ENCODE peak calls at places on chromosomes 7 and 10, in five cellular contexts. U, B, N, J and R are unnamed samples. For H3K4me1, the result is how much of the 10 kb centered on the place peaks cover.

GRCh38 chr10:29837586-29837985 is 202.8 kb upstream of the SVIL start:
- DNase-seq in N (no peak), B (no peak), J (no peak), U (no peak), R (no peak)

GRCh38 chr7:35707422-35707821 is 12.5 kb upstream of the HERPUD2 start:
- DNase-seq in N (peak), U (no peak), J (no peak), B (no peak), R (no peak)

GRCh38 chr10:86371691-86372090 is 5.1 kb upstream of the GRID1 start:
- DNase-seq in J (no peak), U (peak), B (no peak), N (no peak), R (no peak)

GRCh38 chr7:95963446-95963990 is 191.2 kb downstream of the DYNC1I1 start:
- DNase-seq in U (no peak), B (no peak), J (no peak), N (no peak), R (no peak)

GRCh38 chr10:62652114-62652513 is 152.4 kb upstream of the ADO start:
- DNase-seq in N (peak), U (no peak), B (no peak), J (no peak), R (no peak)

GRCh38 chr10:86757110-86757790 is 831 bp downstream of the BMPR1A start:
- DNase-seq in J (peak), B (peak), N (peak), U (peak), R (peak)

GRCh38 chr7:69603351-69603750 is 5.1 kb downstream of the AUTS2 start:
- DNase-seq in B (no peak), N (no peak), J (no peak), U (no peak), R (no peak)

GRCh38 chr10:78448470-78448869 is 414.8 kb downstream of the RPS24 start:
- DNase-seq in U (no peak), N (no peak), B (no peak), J (no peak), R (no peak)

GRCh38 chr7:43058271-43059066 is 54.0 kb upstream of the HECW1 start:
- DNase-seq in J (no peak), U (no peak), N (no peak), B (no peak), R (no peak)

GRCh38 chr10:130362308-130362761 is 226.1 kb downstream of the GLRX3 start:
- DNase-seq in J (peak), U (peak), N (no peak), B (no peak), R (no peak)

GRCh38 chr7:105245398-105246099 is 143.2 kb downstream of the SRPK2 start:
- DNase-seq in J (no peak), U (no peak), B (no peak), N (no peak), R (peak)

GRCh38 chr7:36010656-36011587 is 142.1 kb upstream of the EEPD1 start:
- DNase-seq in J (no peak), B (no peak), N (no peak), U (no peak), R (no peak)

GRCh38 chr7:17942231-17942630 is 1.9 kb upstream of the SNX13 start:
- DNase-seq in U (no peak), N (no peak), J (no peak), B (no peak), R (no peak)

GRCh38 chr10:133336131-133337078 is at the start of gene CALY:
- DNase-seq in N (no peak), J (peak), B (no peak), U (no peak), R (no peak)

GRCh38 chr10:129728246-129728820 is 235.7 kb downstream of the EBF3 start:
- DNase-seq in N (no peak), J (no peak), B (no peak), U (no peak), R (no peak)

GRCh38 chr7:74627699-74628411 is 29.7 kb upstream of the GTF2I start:
- DNase-seq in N (peak), J (peak), U (peak), B (peak), R (peak)

GRCh38 chr10:104328636-104328915 is 9.7 kb downstream of the ITPRIP start:
- DNase-seq in U (no peak), B (no peak), J (no peak), N (no peak), R (no peak)

GRCh38 chr7:80428161-80429054 is 83.5 kb downstream of the GNAT3 start:
- DNase-seq in U (no peak), N (peak), B (peak), J (peak), R (peak)

GRCh38 chr10:19929466-19930140 is 113.4 kb downstream of the PLXDC2 start:
- DNase-seq in N (peak), B (no peak), U (no peak), J (no peak), R (no peak)

GRCh38 chr7:92722541-92722940 is 113.8 kb downstream of the CDK6 start:
- DNase-seq in U (no peak), N (no peak), J (no peak), B (no peak), R (no peak)

DNA sequence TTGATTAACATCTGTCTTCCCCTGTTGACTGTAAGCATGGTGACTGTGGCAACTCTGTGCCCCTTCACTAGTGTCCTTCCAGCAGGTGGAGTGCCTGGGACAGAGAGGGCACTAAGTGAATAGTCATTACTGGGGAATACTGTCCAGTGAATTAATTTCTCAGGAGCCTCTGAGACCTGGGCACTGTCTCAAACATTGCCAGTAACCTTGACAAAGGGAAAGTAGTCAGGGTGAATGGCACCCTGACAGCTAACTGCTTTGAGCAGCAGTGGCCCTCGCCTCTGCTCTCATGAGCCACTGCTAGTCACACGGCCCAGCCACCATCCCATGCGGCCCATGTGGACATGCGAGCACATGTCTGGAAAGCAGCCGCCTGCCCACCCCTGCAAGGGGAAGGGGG is 13.1 kb upstream of the GRB10 start:
- DNase-seq in J (no peak), B (no peak), U (no peak), N (no peak), R (no peak)
- H3K4me1 ChIP-seq in J (under half), B (under half), U (under half), N (under half), R (under half)

GRCh38 chr7:6375346-6376101 is 72.2 kb downstream of the DAGLB start:
- DNase-seq in U (no peak), B (no peak), J (peak), N (peak), R (peak)

GRCh38 chr7:6382797-6383196 is 65.0 kb downstream of the DAGLB start:
- DNase-seq in N (no peak), B (no peak), J (no peak), U (no peak), R (no peak)

GRCh38 chr7:6376820-6377219 is 70.9 kb downstream of the DAGLB start:
- DNase-seq in B (no peak), N (no peak), J (no peak), U (peak), R (no peak)

GRCh38 chr7:6380310-6381095 is 67.3 kb downstream of the DAGLB start:
- DNase-seq in N (no peak), B (no peak), U (no peak), J (no peak), R (no peak)

GRCh38 chr7:6379881-6380280 is 67.9 kb downstream of the DAGLB start:
- DNase-seq in N (no peak), J (no peak), U (no peak), B (no peak), R (no peak)
- H3K4me1 ChIP-seq in N (under half), J (under half), U (under half), B (half or more), R (under half)

GRCh38 chr7:150404172-150404784 is 25.1 kb downstream of the ZNF775 start:
- DNase-seq in N (no peak), B (no peak), U (no peak), J (no peak), R (no peak)

GRCh38 chr7:150401424-150401790 is 22.3 kb downstream of the ZNF775 start:
- DNase-seq in U (no peak), J (no peak), B (no peak), N (no peak), R (no peak)

GRCh38 chr7:150403376-150404171 is 24.4 kb downstream of the ZNF775 start:
- DNase-seq in J (no peak), B (no peak), U (peak), N (no peak), R (no peak)

GRCh38 chr7:150401861-150402631 is 22.9 kb downstream of the ZNF775 start:
- DNase-seq in J (peak), B (no peak), N (no peak), U (no peak), R (no peak)

GRCh38 chr7:150402671-150403321 is 23.7 kb downstream of the ZNF775 start:
- DNase-seq in U (no peak), J (no peak), N (no peak), B (no peak), R (no peak)
- H3K4me1 ChIP-seq in U (under half), J (half or more), N (under half), B (half or more), R (under half)

GRCh38 chr10:15931376-15931775 is 71.1 kb upstream of the MINDY3 start:
- DNase-seq in U (no peak), J (no peak), B (no peak), N (no peak), R (no peak)
- H3K4me1 ChIP-seq in U (under half), J (under half), B (under half), N (under half), R (under half)

GRCh38 chr10:74058658-74059057 is 60.7 kb downstream of the VCL start:
- DNase-seq in N (no peak), J (peak), U (no peak), B (no peak), R (peak)

GRCh38 chr10:74051729-74052342 is 53.9 kb downstream of the VCL start:
- DNase-seq in J (peak), U (no peak), N (no peak), B (no peak), R (no peak)

GRCh38 chr10:74056081-74056818 is 58.3 kb downstream of the VCL start:
- DNase-seq in U (no peak), B (no peak), J (no peak), N (peak), R (no peak)

GRCh38 chr10:74058071-74058470 is 60.2 kb downstream of the VCL start:
- DNase-seq in N (no peak), B (no peak), J (no peak), U (no peak), R (peak)

DNA sequence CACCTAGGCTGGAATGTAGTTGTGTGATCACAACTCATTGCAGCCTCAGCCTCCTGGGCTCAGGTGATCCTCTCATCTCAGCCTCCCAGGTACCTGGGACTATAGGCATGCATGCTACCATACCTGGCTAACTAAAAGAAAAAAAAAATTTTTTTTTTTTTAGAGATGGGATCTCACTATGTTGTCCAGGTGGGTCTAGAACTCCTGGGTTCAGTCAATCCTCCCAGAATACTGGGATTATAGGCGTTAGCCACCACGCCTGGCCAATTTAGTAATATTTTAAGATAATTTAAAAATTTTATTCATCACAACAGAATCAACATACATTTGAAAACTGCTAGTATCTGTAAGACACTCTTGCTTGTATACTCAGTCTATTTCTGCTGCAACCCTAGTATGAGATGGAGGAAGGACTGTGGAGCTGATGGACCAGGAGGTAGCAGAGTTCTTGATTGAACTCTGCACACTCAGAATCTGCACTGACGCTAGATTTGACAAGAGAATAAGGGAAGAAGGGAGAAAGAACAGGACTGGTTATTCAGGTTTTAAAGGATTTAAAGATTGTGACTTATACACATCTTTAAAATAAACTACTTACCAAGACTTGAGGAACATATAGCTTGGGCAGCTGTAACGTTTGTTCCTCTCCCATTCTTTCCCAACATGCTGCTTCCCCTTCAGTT is 57.6 kb downstream of the VCL start:
- DNase-seq in U (no peak), J (no peak), B (no peak), N (no peak), R (no peak)
- H3K4me1 ChIP-seq in U (under half), J (under half), B (under half), N (under half), R (under half)

GRCh38 chr7:50709151-50709550 is 73.5 kb downstream of the GRB10 start:
- DNase-seq in N (no peak), B (no peak), J (no peak), U (no peak), R (no peak)
- H3K4me1 ChIP-seq in N (under half), B (under half), J (under half), U (under half), R (under half)

GRCh38 chr7:1940402-1940786 is 270.3 kb downstream of the ELFN1 start:
- DNase-seq in U (no peak), J (no peak), B (peak), N (peak), R (peak)
- H3K4me1 ChIP-seq in U (under half), J (under half), B (under half), N (under half), R (under half)

GRCh38 chr7:158585721-158586498 is 1.7 kb downstream of the PTPRN2 start:
- DNase-seq in U (no peak), B (no peak), J (no peak), N (no peak), R (no peak)

GRCh38 chr7:158584392-158584791 is 3.2 kb downstream of the PTPRN2 start:
- DNase-seq in B (no peak), U (no peak), J (no peak), N (no peak), R (no peak)

GRCh38 chr7:158583143-158583542 is 4.5 kb downstream of the PTPRN2 start:
- DNase-seq in B (no peak), J (no peak), U (no peak), N (no peak), R (no peak)

GRCh38 chr7:158582089-158582456 is 5.5 kb downstream of the PTPRN2 start:
- DNase-seq in N (no peak), J (no peak), B (no peak), U (no peak), R (no peak)

DNA sequence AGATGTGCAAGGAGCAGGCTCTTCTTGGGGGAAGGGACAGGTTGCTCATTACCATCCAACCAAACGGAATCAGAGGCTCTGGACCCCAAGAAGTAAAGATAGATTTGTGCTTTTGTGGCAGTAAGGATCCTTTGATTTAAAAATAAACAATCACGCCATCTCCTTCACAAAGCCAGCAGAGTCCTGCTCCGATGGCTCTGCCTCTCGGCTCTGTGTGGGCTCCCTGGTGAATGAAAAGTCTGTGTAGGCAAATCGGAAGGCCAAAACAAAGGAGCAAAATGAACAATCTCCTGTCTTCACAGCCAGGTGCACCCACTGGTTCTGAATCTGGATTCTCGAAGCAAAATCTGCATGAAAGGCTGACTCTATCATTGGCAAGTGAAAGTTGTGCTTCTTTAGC is 3.8 kb downstream of the PTPRN2 start:
- DNase-seq in B (no peak), U (no peak), N (no peak), J (no peak), R (no peak)
- H3K4me1 ChIP-seq in B (under half), U (under half), N (under half), J (under half), R (under half)

GRCh38 chr10:117346574-117346973 is 28.7 kb downstream of the PDZD8 start:
- DNase-seq in B (no peak), N (no peak), U (no peak), J (peak), R (no peak)
- H3K4me1 ChIP-seq in B (under half), N (under half), U (under half), J (under half), R (under half)